ENCODE peak calls at places on chromosomes 12 and 14, in eight cellular contexts. Z is left ventricle myocardium inferior, A is mesendoderm, G is pancreas, X is endothelial cell of umbilical vein, D is OCI-LY7, I is left lung, W is breast epithelium. R is an unnamed sample. For H3K4me1, the result is how much of the 10 kb centered on the place peaks cover.

GRCh38 chr14:69580009-69580577 is 5.4 kb upstream of the CCDC177 start:
- DNase-seq in D (peak), A (peak), I (no peak), W (no peak), G (no peak), Z (no peak), X (peak), R (no peak)

GRCh38 chr14:80215081-80215480 is 3.8 kb upstream of the DIO2 start:
- DNase-seq in Z (no peak), W (no peak), G (no peak), A (no peak), I (no peak), X (no peak), D (no peak), R (no peak)

GRCh38 chr12:107622005-107622404 is 63.6 kb upstream of the PWP1 start:
- DNase-seq in I (no peak), D (peak), X (no peak), Z (no peak), W (no peak), A (peak), G (no peak), R (no peak)

GRCh38 chr12:56420411-56420810 is 28.8 kb downstream of the TIMELESS start:
- DNase-seq in A (no peak), Z (no peak), W (no peak), D (no peak), G (no peak), X (no peak), I (no peak), R (no peak)

GRCh38 chr12:559907-560455 is 100.2 kb downstream of the B4GALNT3 start:
- DNase-seq in A (no peak), Z (no peak), X (no peak), W (no peak), D (no peak), G (no peak), I (no peak), R (peak)

GRCh38 chr14:104530651-104531050 is 48.9 kb upstream of the C14orf180 start:
- DNase-seq in Z (no peak), X (no peak), I (no peak), W (no peak), D (no peak), G (no peak), A (no peak), R (no peak)

GRCh38 chr14:35277179-35277578 is 15.0 kb upstream of the PSMA6 start:
- DNase-seq in W (no peak), X (no peak), A (peak), Z (no peak), D (no peak), G (no peak), I (no peak), R (no peak)

GRCh38 chr14:21734457-21735074 is 60.9 kb upstream of the OR4E1 start:
- DNase-seq in X (peak), D (peak), A (peak), W (no peak), I (no peak), G (no peak), Z (no peak), R (peak)

GRCh38 chr12:130987151-130987931 is 33.6 kb downstream of the ADGRD1 start:
- DNase-seq in X (no peak), A (no peak), I (no peak), Z (no peak), D (no peak), W (no peak), G (no peak), R (no peak)

GRCh38 chr14:50688875-50689274 is 20.8 kb upstream of the SAV1 start:
- DNase-seq in G (no peak), X (no peak), W (no peak), D (no peak), Z (no peak), A (peak), I (no peak), R (no peak)

GRCh38 chr14:24837280-24838046 is 203.5 kb upstream of the GZMB start:
- DNase-seq in A (peak), W (no peak), Z (no peak), D (no peak), X (no peak), I (no peak), G (no peak), R (no peak)

GRCh38 chr12:27552235-27552634 is 28.2 kb downstream of the PPFIBP1 start:
- DNase-seq in I (no peak), G (no peak), A (no peak), W (no peak), D (no peak), Z (no peak), X (no peak), R (no peak)

GRCh38 chr14:68172664-68173063 is 353.1 kb downstream of the RAD51B start:
- DNase-seq in W (no peak), X (peak), Z (no peak), G (peak), A (no peak), I (no peak), D (no peak), R (no peak)

GRCh38 chr12:1003600-1004271 is 12.7 kb downstream of the ERC1 start:
- DNase-seq in W (no peak), A (peak), G (no peak), X (no peak), Z (no peak), D (no peak), I (no peak), R (no peak)

GRCh38 chr14:20578784-20579502 is 8.9 kb downstream of the RNASE11 start:
- DNase-seq in D (no peak), Z (no peak), I (no peak), A (no peak), W (no peak), X (no peak), G (no peak), R (no peak)

GRCh38 chr12:45737638-45738037 is 8.1 kb downstream of the ARID2 start:
- DNase-seq in G (no peak), W (no peak), A (no peak), X (no peak), Z (no peak), I (no peak), D (no peak), R (no peak)

GRCh38 chr12:106119301-106119700 is 19.5 kb downstream of the NUAK1 start:
- DNase-seq in D (no peak), G (no peak), A (no peak), W (no peak), I (no peak), Z (no peak), X (no peak), R (no peak)
- H3K4me1 ChIP-seq in D (under half), G (under half), A (under half), W (under half), I (under half), Z (half or more), X (under half), R (under half)

DNA sequence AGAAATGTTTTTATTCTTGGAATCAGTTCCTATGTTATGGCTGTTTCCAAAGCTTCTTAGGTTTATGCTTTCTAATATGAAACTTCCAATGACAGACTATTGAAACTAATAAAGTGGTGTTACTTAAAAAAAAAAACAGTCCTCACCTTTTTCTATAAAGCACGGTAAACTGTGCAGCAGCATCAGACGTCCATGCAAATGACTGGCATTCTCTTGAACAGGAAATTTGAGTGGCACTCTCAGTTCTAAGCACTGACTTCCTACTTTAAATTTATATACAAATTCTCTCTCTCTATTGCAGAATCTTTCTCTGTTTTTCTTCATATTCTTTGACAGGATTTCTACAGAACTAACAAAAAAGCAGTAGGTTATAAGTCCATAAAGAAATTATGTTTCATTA is 2.8 kb upstream of the RAD51AP1 start:
- DNase-seq in Z (no peak), X (no peak), A (no peak), I (no peak), D (peak), W (no peak), G (no peak), R (no peak)
- H3K4me1 ChIP-seq in Z (under half), X (under half), A (under half), I (under half), D (half or more), W (under half), G (under half), R (under half)

GRCh38 chr12:81208193-81208946 is 130.5 kb downstream of the ACSS3 start:
- DNase-seq in Z (no peak), A (no peak), W (no peak), G (no peak), I (no peak), D (no peak), X (peak), R (peak)

GRCh38 chr12:81207173-81207572 is 129.3 kb downstream of the ACSS3 start:
- DNase-seq in G (no peak), D (no peak), W (no peak), Z (no peak), A (peak), X (no peak), I (no peak), R (no peak)

GRCh38 chr12:81205394-81205793 is 127.5 kb downstream of the ACSS3 start:
- DNase-seq in W (no peak), Z (no peak), G (no peak), X (no peak), D (no peak), A (no peak), I (no peak), R (no peak)

GRCh38 chr12:81209001-81209400 is 131.1 kb downstream of the ACSS3 start:
- DNase-seq in Z (no peak), A (no peak), W (no peak), D (no peak), G (no peak), X (peak), I (no peak), R (no peak)

GRCh38 chr12:81206425-81206824 is 128.5 kb downstream of the ACSS3 start:
- DNase-seq in W (no peak), X (no peak), G (no peak), I (no peak), D (no peak), Z (no peak), A (peak), R (no peak)
- H3K4me1 ChIP-seq in W (under half), X (under half), G (under half), I (under half), D (under half), Z (half or more), A (under half), R (under half)

GRCh38 chr14:89308232-89308959 is 108.6 kb downstream of the FOXN3 start:
- DNase-seq in Z (no peak), D (peak), G (no peak), I (no peak), W (no peak), X (no peak), A (no peak), R (no peak)
- H3K4me1 ChIP-seq in Z (half or more), D (half or more), G (under half), I (under half), W (under half), X (under half), A (under half), R (under half)

GRCh38 chr14:100529561-100530031 is 57.6 kb downstream of the BEGAIN start:
- DNase-seq in X (no peak), I (peak), G (no peak), A (no peak), W (no peak), D (no peak), Z (peak), R (no peak)

GRCh38 chr14:100528962-100529560 is 58.2 kb downstream of the BEGAIN start:
- DNase-seq in W (no peak), G (no peak), X (no peak), A (no peak), D (no peak), Z (peak), I (peak), R (no peak)

GRCh38 chr14:100531591-100532121 is 55.6 kb downstream of the BEGAIN start:
- DNase-seq in Z (peak), G (peak), I (peak), D (no peak), X (no peak), W (peak), A (no peak), R (no peak)

GRCh38 chr14:100531152-100531551 is 56.1 kb downstream of the BEGAIN start:
- DNase-seq in Z (peak), A (no peak), X (no peak), D (no peak), G (no peak), W (no peak), I (peak), R (no peak)

DNA sequence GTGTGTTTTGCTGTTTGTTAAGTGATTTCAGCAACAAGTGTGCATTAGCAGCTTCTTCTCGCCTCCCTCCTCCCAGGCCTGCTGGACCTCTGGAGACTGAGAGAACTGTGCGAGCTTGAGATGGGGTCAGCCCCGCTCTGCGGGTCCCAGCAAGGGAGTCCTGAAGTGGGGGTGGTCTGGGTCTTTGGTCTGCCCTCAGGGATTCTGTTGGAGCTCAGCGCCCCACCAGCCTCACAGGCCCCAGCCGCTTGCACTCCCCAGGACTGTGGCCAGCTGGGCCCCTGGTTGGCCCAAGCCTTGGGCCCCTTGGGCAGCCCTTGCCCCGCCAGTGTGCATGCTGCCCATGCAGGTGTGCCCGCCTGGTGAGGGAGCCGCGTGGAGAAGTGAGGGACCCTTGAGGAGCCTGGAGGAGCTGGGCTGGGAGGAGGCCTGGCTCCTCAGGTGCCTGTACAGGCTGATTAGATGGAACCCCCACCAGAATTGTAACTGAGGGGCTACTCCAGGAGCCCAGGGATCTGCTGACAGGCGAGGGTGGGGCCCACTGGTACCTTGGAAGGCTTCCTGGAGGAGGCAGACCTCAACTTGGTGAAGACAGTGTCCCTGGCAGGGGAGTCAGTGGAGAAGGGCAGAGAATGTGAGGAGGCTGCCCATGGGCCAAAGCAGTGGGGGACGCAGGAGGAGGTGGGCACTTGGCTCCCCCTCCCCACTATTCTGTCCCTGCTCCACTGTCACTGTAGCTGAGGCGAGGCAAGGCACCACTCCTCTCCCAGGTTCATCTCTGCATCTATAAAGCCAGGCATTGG is 56.7 kb downstream of the BEGAIN start:
- DNase-seq in I (peak), D (no peak), W (no peak), G (no peak), A (no peak), Z (peak), X (no peak), R (no peak)
- H3K4me1 ChIP-seq in I (under half), D (under half), W (under half), G (under half), A (under half), Z (under half), X (under half), R (under half)

DNA sequence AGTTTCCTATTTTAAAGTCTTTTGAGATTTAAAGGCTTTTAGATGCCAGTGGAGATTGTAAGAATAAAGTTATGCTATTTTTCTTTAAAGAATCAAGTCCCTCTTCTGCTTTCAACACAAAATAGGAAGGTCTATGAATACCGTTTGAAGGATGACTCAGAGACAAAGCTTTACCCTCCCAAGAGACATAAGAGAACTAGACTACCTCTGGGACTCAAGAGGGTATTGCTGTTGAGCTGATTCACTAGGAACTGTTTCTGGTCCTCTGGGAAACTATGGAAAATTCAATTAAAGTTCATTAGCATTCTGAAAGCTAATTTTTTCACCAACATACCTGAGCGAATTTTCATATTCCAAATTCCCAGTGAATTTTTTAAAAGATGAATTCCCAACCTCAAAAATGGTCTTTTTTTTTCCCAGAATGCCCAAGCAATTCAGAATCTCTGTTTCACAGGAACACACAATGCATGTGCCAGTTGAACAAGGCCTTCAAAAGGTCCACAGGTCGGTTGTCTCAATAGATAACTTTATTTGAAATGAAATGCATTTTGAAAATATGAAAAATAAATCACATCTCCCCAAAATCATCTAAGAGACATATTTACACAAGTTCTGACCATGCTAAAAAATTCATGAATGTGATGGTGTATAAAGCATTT is 6.5 kb downstream of the PHLDA1 start:
- DNase-seq in W (no peak), I (no peak), A (no peak), X (peak), G (no peak), Z (no peak), D (no peak), R (no peak)
- H3K4me1 ChIP-seq in W (under half), I (under half), A (under half), X (half or more), G (under half), Z (under half), D (under half), R (under half)

GRCh38 chr12:4140607-4141301 is 132.8 kb upstream of the CCND2 start:
- DNase-seq in D (no peak), G (no peak), X (no peak), Z (no peak), I (no peak), W (no peak), A (no peak), R (no peak)
- H3K4me1 ChIP-seq in D (under half), G (under half), X (under half), Z (under half), I (under half), W (under half), A (under half), R (under half)

GRCh38 chr12:3600039-3600720 is 109.2 kb downstream of the PRMT8 start:
- DNase-seq in X (no peak), G (no peak), Z (no peak), I (no peak), W (no peak), D (no peak), A (peak), R (no peak)
- H3K4me1 ChIP-seq in X (under half), G (under half), Z (half or more), I (under half), W (under half), D (under half), A (under half), R (under half)